ENCODE peak calls at places on chromosome 5, in six cellular contexts. G is AG09309, U is RKO, T is DMS53, N is GM03348, Z is NCI-H1092 treated with DMSO at 0.1 percent for 48 hours. H is an unnamed sample.

GRCh38 chr5:120463991-120464626 is at the start of gene PRR16:
- DNase-seq in U (no peak), T (peak; percentile 86), G (no peak), N (peak; percentile 91), Z (no peak), H (peak; percentile 42)

GRCh38 chr5:176737001-176737745 is 73.2 kb upstream of the UNC5A start:
- DNase-seq in N (no peak), Z (no peak), G (no peak), T (no peak), U (no peak), H (no peak)

GRCh38 chr5:135493406-135494180 is 41.4 kb upstream of the TIFAB start:
- DNase-seq in U (peak; percentile 79), N (peak; percentile 87), T (no peak), G (peak; percentile 89), Z (no peak), H (no peak)

GRCh38 chr5:36173426-36173825 is 21.5 kb downstream of the SKP2 start:
- DNase-seq in Z (no peak), T (no peak), G (no peak), U (no peak), N (no peak), H (no peak)

GRCh38 chr5:168159425-168159824 is 132.0 kb upstream of the WWC1 start:
- DNase-seq in N (no peak), T (peak; percentile 89), Z (peak; percentile 70), U (no peak), G (no peak), H (peak; percentile 52)

GRCh38 chr5:73186976-73187375 is 14.0 kb downstream of the TMEM174 start:
- DNase-seq in Z (no peak), U (peak; percentile 15), T (no peak), N (peak; percentile 46), G (no peak), H (no peak)

GRCh38 chr5:174300941-174301761 is 255.6 kb downstream of the NSG2 start:
- DNase-seq in Z (no peak), G (no peak), T (no peak), N (no peak), U (no peak), H (no peak)

GRCh38 chr5:151051066-151051930 is 29.5 kb downstream of the TNIP1 start:
- DNase-seq in G (peak; percentile 33), Z (peak; percentile 6), U (peak; percentile 36), N (peak; percentile 88), T (peak; percentile 79), H (peak; percentile 89)

GRCh38 chr5:126108505-126108904 is 314.7 kb upstream of the GRAMD2B start:
- DNase-seq in U (no peak), N (no peak), G (no peak), Z (no peak), T (no peak), H (no peak)

GRCh38 chr5:9090381-9091026 is 455.4 kb downstream of the SEMA5A start:
- DNase-seq in T (no peak), Z (no peak), G (no peak), N (no peak), U (no peak), H (no peak)